ENCODE peak calls at places on chromosomes 7 and 10, in ten cellular contexts. Q, V, E, T, F, Z, X, W, B and K are unnamed samples.
A peak's percentile ranks its signal among the peaks of the same experiment; 100 is the strongest.

GRCh38 chr10:34528320-34528719 is 286.8 kb downstream of the PARD3 start:
- DNase-seq in W (peak; percentile 93), E (no peak), Q (no peak), F (peak; percentile 94), X (no peak), V (no peak), B (peak; percentile 83), T (no peak), Z (no peak), K (no peak)

GRCh38 chr7:89780291-89780690 is 374.0 kb upstream of the STEAP1 start:
- DNase-seq in B (no peak), F (no peak), X (no peak), Q (no peak), Z (no peak), E (no peak), W (no peak), V (no peak), T (no peak), K (no peak)

GRCh38 chr7:57438244-57438643 is 11.7 kb upstream of the ZNF716 start:
- DNase-seq in Z (no peak), V (no peak), F (no peak), T (no peak), E (no peak), W (no peak), Q (no peak), X (no peak), B (no peak), K (no peak)

GRCh38 chr7:145643981-145644380 is 472.6 kb upstream of the CNTNAP2 start:
- DNase-seq in W (no peak), V (no peak), E (no peak), T (no peak), B (no peak), F (no peak), Q (no peak), X (no peak), Z (no peak), K (no peak)

GRCh38 chr10:96714031-96714590 is 6.2 kb downstream of the PIK3AP1 start:
- DNase-seq in W (peak; percentile 60), F (no peak), X (no peak), B (no peak), V (no peak), E (no peak), Z (no peak), T (no peak), Q (no peak), K (no peak)

GRCh38 chr7:41730668-41731067 is 27.8 kb upstream of the INHBA start:
- DNase-seq in F (no peak), W (peak; percentile 11), E (no peak), Q (no peak), Z (no peak), V (no peak), T (no peak), B (no peak), X (no peak), K (no peak)

GRCh38 chr7:46934198-46934825 is 647.6 kb downstream of the TNS3 start:
- DNase-seq in B (no peak), X (no peak), F (no peak), T (no peak), Q (no peak), W (peak; percentile 53), E (no peak), Z (no peak), V (no peak), K (no peak)

GRCh38 chr7:123650595-123650994 is 5.1 kb upstream of the LMOD2 start:
- DNase-seq in F (no peak), Z (no peak), X (no peak), V (no peak), W (no peak), E (no peak), T (no peak), Q (no peak), B (no peak), K (no peak)

GRCh38 chr7:1254281-1255082 is 21.8 kb downstream of the UNCX start:
- DNase-seq in X (no peak), W (no peak), B (no peak), Z (no peak), V (no peak), T (no peak), E (no peak), Q (no peak), F (no peak), K (no peak)

GRCh38 chr7:1257221-1257620 is 24.5 kb downstream of the UNCX start:
- DNase-seq in W (no peak), E (peak; percentile 24), Q (no peak), X (no peak), T (no peak), F (no peak), V (no peak), Z (no peak), B (no peak), K (no peak)

GRCh38 chr7:1256621-1257020 is 23.9 kb downstream of the UNCX start:
- DNase-seq in E (peak; percentile 17), B (no peak), V (no peak), Z (no peak), T (no peak), X (no peak), F (no peak), W (no peak), Q (no peak), K (no peak)

GRCh38 chr7:1255083-1255816 is 22.6 kb downstream of the UNCX start:
- DNase-seq in F (no peak), B (no peak), W (no peak), Z (no peak), X (no peak), V (no peak), E (peak; percentile 39), T (no peak), Q (no peak), K (no peak)

DNA sequence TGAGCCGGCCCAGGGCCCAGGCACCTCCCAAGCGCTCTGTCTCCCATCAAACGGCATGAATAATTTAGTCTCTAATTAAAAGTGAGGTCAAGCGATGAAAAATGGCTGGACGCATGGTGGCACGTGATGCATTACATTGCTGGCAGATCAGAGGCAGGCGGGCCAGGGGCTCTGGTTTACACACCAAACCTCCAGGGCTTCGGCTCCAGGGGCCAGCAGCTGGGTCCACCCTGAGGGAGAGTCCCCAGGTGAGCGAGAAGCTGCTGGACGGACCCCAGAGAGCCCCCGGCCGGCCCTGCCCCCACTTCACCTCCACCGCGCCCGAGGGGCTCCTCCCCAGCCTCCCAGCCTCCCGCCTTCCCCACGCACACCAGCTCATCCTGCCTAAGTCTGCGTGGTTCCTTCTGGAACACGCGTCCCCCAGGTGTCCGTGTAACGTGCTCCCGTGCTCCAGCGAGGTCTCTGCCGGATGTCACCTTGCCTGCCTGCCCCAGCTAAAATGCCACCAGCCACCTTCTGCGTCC is 23.2 kb downstream of the UNCX start:
- DNase-seq in T (no peak), F (no peak), Q (no peak), E (peak; percentile 46), V (no peak), X (no peak), Z (no peak), B (no peak), W (no peak), K (no peak)
- H3K4me3 ChIP-seq in T (no peak overlapping the region), F (no peak overlapping the region), Q (no peak overlapping the region), E (no peak overlapping the region), V (no peak overlapping the region), X (no peak overlapping the region), Z (no peak overlapping the region), B (no peak overlapping the region), W (no peak overlapping the region), K (no peak overlapping the region)

DNA sequence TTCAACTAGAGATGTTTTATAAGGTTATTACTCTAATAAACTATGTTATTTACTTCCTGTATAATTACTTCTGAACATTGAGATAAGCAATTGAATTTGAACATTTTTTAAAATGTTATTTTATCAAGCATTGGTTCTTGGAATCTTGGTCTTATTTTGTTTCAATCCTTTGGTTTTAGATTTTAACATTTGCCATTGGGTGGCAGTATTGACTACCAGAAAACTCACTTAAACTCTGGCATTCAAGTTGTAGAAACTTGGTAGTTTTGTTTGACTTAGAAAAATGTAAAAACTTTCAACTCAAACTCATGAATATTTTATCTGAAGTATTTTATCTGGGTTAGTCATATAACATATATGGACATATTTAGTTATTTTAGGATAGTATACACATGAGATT is 48.1 kb downstream of the ATRNL1 start:
- DNase-seq in B (peak; percentile 13), Z (no peak), X (no peak), F (peak; percentile 8), E (no peak), Q (no peak), V (no peak), T (no peak), W (peak; percentile 12), K (no peak)
- TF ChIP-seq CTCF in B (peak; percentile 18), Z (no peak), X (no peak), F (peak; percentile 54), E (peak; percentile 48), Q (no peak), V (no peak), T (peak; percentile 6), W (peak; percentile 46), K (no peak)

DNA sequence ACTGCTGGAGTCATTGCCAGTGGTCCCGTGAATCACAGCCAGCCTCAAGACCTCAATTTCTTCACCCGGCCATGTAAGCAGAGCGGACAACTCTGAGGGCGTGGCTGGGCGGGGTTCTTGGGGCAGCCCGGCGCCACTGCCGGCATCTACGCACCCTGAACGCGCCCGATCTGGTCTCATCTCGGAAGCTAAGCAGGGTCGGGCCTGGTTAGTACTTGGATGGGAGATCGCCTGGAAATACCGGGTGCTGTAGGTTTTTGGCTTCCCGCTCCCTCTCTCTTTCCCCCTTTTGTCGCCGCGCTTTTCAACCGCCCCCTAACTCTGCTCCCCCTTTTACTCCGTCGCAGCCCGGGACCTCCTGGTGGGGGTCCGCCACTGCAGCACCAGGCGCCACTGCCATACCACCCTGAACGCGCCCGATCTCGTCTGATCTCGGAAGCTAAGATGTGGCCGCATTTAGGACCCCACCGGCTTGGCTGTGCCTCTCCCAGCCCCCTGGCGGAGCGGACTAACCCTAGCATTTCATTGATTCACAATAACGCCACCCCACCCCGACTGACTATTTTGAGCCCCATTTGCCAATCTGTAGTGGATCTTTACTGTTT is 25.3 kb downstream of the GARIN1A start:
- DNase-seq in B (peak; percentile 14), Q (no peak), F (peak; percentile 87), V (peak; percentile 82), T (peak; percentile 21), X (peak; percentile 59), E (no peak), Z (peak; percentile 17), W (peak; percentile 44), K (peak; percentile 32)
- TF ChIP-seq POLR2A in B (no peak), Q (no peak), F (no peak), V (no peak), T (no peak), X (no peak), E (no peak), Z (no peak), W (no peak), K (no peak)

GRCh38 chr10:47299611-47299988 is 397 bp upstream of the GDF10 start:
- DNase-seq in B (no peak), X (no peak), T (no peak), E (no peak), Q (no peak), F (no peak), V (no peak), Z (no peak), W (no peak), K (no peak)

GRCh38 chr10:47298730-47299129 is 1.3 kb upstream of the GDF10 start:
- DNase-seq in Q (no peak), T (no peak), X (no peak), F (no peak), B (no peak), Z (no peak), W (no peak), V (no peak), E (no peak), K (no peak)

GRCh38 chr10:47301833-47302232 is 1.8 kb downstream of the GDF10 start:
- DNase-seq in Z (no peak), E (peak; percentile 24), B (no peak), T (no peak), W (no peak), X (no peak), F (no peak), V (no peak), Q (no peak), K (no peak)

GRCh38 chr10:47297796-47298540 is 2.0 kb upstream of the GDF10 start:
- DNase-seq in F (no peak), T (peak; percentile 36), V (no peak), W (no peak), Q (no peak), B (no peak), Z (no peak), X (no peak), E (peak; percentile 23), K (peak; percentile 36)

GRCh38 chr10:47299989-47300931 is at the start of gene GDF10:
- DNase-seq in T (no peak), W (no peak), Z (no peak), Q (no peak), X (no peak), F (no peak), V (no peak), E (peak; percentile 58), B (no peak), K (no peak)
- H3K4me3 ChIP-seq in T (peak within 1 kb of the TSS; percentile 37), W (peak within 1 kb of the TSS; percentile 25), Z (peak within 1 kb of the TSS; percentile 66), Q (peak within 1 kb of the TSS; percentile 28), X (peak within 1 kb of the TSS; percentile 42), F (peak within 1 kb of the TSS; percentile 49), V (peak within 1 kb of the TSS; percentile 64), E (peak within 1 kb of the TSS; percentile 43), B (no peak within 1 kb of the TSS), K (peak within 1 kb of the TSS; percentile 28)